ENCODE peak calls at places on chromosomes 1 and 21, in six cellular contexts. One of them, this sample, is unnamed.

GRCh38 chr1:167489581-167490340 is 28.6 kb downstream of the CD247 start:
- DNase-seq in heart left ventricle: no peak
- DNase-seq in CD4-positive, CD25-positive, alpha-beta regulatory T cell: peak; percentile 46
- DNase-seq in AG04450: no peak
- DNase-seq in fibroblast of lung: no peak
- DNase-seq in CD4-positive, alpha-beta T cell: no peak
- DNase-seq in this sample: no peak

GRCh38 chr21:44844256-44844655 is 26.4 kb upstream of the SUMO3 start:
- DNase-seq in fibroblast of lung: no peak
- DNase-seq in AG04450: no peak
- DNase-seq in CD4-positive, CD25-positive, alpha-beta regulatory T cell: no peak
- DNase-seq in CD4-positive, alpha-beta T cell: no peak
- DNase-seq in heart left ventricle: no peak
- DNase-seq in this sample: no peak

GRCh38 chr1:64073705-64074104 is 129.7 kb upstream of the UBE2U start:
- DNase-seq in fibroblast of lung: peak; percentile 49
- DNase-seq in CD4-positive, alpha-beta T cell: no peak
- DNase-seq in AG04450: no peak
- DNase-seq in CD4-positive, CD25-positive, alpha-beta regulatory T cell: no peak
- DNase-seq in heart left ventricle: peak; percentile 37
- DNase-seq in this sample: no peak

GRCh38 chr1:182608850-182609610 is 4.8 kb upstream of the RGS16 start:
- DNase-seq in AG04450: no peak
- DNase-seq in heart left ventricle: no peak
- DNase-seq in CD4-positive, alpha-beta T cell: no peak
- DNase-seq in CD4-positive, CD25-positive, alpha-beta regulatory T cell: no peak
- DNase-seq in fibroblast of lung: no peak
- DNase-seq in this sample: no peak

GRCh38 chr1:209825591-209826433 is 2.0 kb upstream of the UTP25 start:
- DNase-seq in fibroblast of lung: no peak
- DNase-seq in heart left ventricle: no peak
- DNase-seq in CD4-positive, CD25-positive, alpha-beta regulatory T cell: no peak
- DNase-seq in CD4-positive, alpha-beta T cell: no peak
- DNase-seq in AG04450: no peak
- DNase-seq in this sample: no peak

GRCh38 chr1:216670118-216670870 is 52.9 kb downstream of the ESRRG start:
- DNase-seq in CD4-positive, alpha-beta T cell: no peak
- DNase-seq in heart left ventricle: no peak
- DNase-seq in CD4-positive, CD25-positive, alpha-beta regulatory T cell: no peak
- DNase-seq in AG04450: no peak
- DNase-seq in fibroblast of lung: peak; percentile 77
- DNase-seq in this sample: no peak

GRCh38 chr21:38365521-38365920 is 108.7 kb downstream of the KCNJ15 start:
- DNase-seq in fibroblast of lung: no peak
- DNase-seq in AG04450: no peak
- DNase-seq in CD4-positive, alpha-beta T cell: no peak
- DNase-seq in CD4-positive, CD25-positive, alpha-beta regulatory T cell: no peak
- DNase-seq in heart left ventricle: no peak
- DNase-seq in this sample: no peak

GRCh38 chr1:8094481-8095241 is 68.6 kb upstream of the ERRFI1 start:
- DNase-seq in heart left ventricle: no peak
- DNase-seq in CD4-positive, CD25-positive, alpha-beta regulatory T cell: no peak
- DNase-seq in AG04450: no peak
- DNase-seq in CD4-positive, alpha-beta T cell: no peak
- DNase-seq in fibroblast of lung: peak; percentile 90
- DNase-seq in this sample: no peak

GRCh38 chr1:99705385-99705784 is 59.5 kb downstream of the PALMD start:
- DNase-seq in AG04450: no peak
- DNase-seq in heart left ventricle: no peak
- DNase-seq in fibroblast of lung: no peak
- DNase-seq in CD4-positive, alpha-beta T cell: no peak
- DNase-seq in CD4-positive, CD25-positive, alpha-beta regulatory T cell: no peak
- DNase-seq in this sample: no peak

GRCh38 chr1:209743145-209743482 is 12.7 kb upstream of the TRAF3IP3 start:
- DNase-seq in heart left ventricle: peak; percentile 70
- DNase-seq in fibroblast of lung: peak; percentile 93
- DNase-seq in CD4-positive, alpha-beta T cell: no peak
- DNase-seq in CD4-positive, CD25-positive, alpha-beta regulatory T cell: no peak
- DNase-seq in AG04450: peak; percentile 54
- DNase-seq in this sample: no peak

GRCh38 chr1:171055966-171056643 is 34.6 kb upstream of the FMO3 start:
- DNase-seq in fibroblast of lung: no peak
- DNase-seq in CD4-positive, alpha-beta T cell: no peak
- DNase-seq in heart left ventricle: no peak
- DNase-seq in CD4-positive, CD25-positive, alpha-beta regulatory T cell: no peak
- DNase-seq in AG04450: no peak
- DNase-seq in this sample: no peak

GRCh38 chr1:58401991-58402390 is 144.5 kb downstream of the OMA1 start:
- DNase-seq in AG04450: no peak
- DNase-seq in CD4-positive, alpha-beta T cell: no peak
- DNase-seq in heart left ventricle: peak; percentile 33
- DNase-seq in fibroblast of lung: peak; percentile 6
- DNase-seq in CD4-positive, CD25-positive, alpha-beta regulatory T cell: no peak
- DNase-seq in this sample: no peak

GRCh38 chr1:218430802-218431201 is 85.7 kb downstream of the TGFB2 start:
- DNase-seq in fibroblast of lung: peak; percentile 56
- DNase-seq in heart left ventricle: no peak
- DNase-seq in CD4-positive, alpha-beta T cell: no peak
- DNase-seq in CD4-positive, CD25-positive, alpha-beta regulatory T cell: no peak
- DNase-seq in AG04450: no peak
- DNase-seq in this sample: no peak

GRCh38 chr1:201456499-201457309 is 12.3 kb downstream of the PHLDA3 start:
- DNase-seq in fibroblast of lung: peak; percentile 97
- DNase-seq in CD4-positive, CD25-positive, alpha-beta regulatory T cell: no peak
- DNase-seq in heart left ventricle: peak; percentile 78
- DNase-seq in AG04450: peak; percentile 88
- DNase-seq in CD4-positive, alpha-beta T cell: no peak
- DNase-seq in this sample: peak; percentile 33

GRCh38 chr1:21573971-21574458 is 64.8 kb downstream of the ALPL start:
- DNase-seq in AG04450: no peak
- DNase-seq in heart left ventricle: peak; percentile 92
- DNase-seq in CD4-positive, alpha-beta T cell: no peak
- DNase-seq in CD4-positive, CD25-positive, alpha-beta regulatory T cell: no peak
- DNase-seq in fibroblast of lung: peak; percentile 72
- DNase-seq in this sample: peak; percentile 32

GRCh38 chr1:21586926-21587601 is 77.8 kb downstream of the ALPL start:
- DNase-seq in AG04450: peak; percentile 44
- DNase-seq in CD4-positive, alpha-beta T cell: no peak
- DNase-seq in heart left ventricle: peak; percentile 36
- DNase-seq in fibroblast of lung: peak; percentile 72
- DNase-seq in CD4-positive, CD25-positive, alpha-beta regulatory T cell: no peak
- DNase-seq in this sample: no peak

DNA sequence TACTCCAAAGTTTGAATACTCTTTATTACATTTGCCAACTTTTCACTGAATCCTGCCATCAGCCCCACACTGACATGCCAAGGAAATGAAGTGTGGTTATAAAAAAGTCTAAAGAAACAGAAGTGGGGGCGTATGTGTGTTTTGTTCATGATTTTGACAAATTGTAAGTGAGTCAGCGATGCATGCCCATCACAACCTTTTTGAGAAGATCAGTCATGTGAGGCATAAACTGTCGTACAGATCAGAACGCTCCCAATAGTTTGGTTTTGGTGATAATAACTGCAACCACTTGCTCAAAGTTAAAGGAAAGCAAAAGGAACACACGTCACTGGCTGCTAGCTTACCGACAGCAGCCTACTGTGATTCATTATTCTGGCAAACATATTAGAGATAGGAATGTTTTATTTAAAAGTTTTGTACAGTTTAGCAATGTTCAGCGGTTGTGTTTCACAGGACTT is 95.6 kb downstream of the RGS2 start:
- DNase-seq in fibroblast of lung: peak; percentile 96
- DNase-seq in heart left ventricle: no peak
- DNase-seq in AG04450: peak; percentile 64
- DNase-seq in CD4-positive, CD25-positive, alpha-beta regulatory T cell: no peak
- DNase-seq in CD4-positive, alpha-beta T cell: no peak
- DNase-seq in this sample: no peak
- H3K27ac ChIP-seq in fibroblast of lung: peak overlapping the region; percentile 59
- H3K27ac ChIP-seq in heart left ventricle: peak overlapping the region; percentile 68
- H3K27ac ChIP-seq in AG04450: no peak overlapping the region
- H3K27ac ChIP-seq in CD4-positive, CD25-positive, alpha-beta regulatory T cell: no peak overlapping the region
- H3K27ac ChIP-seq in CD4-positive, alpha-beta T cell: no peak overlapping the region
- H3K27ac ChIP-seq in this sample: no peak overlapping the region

DNA sequence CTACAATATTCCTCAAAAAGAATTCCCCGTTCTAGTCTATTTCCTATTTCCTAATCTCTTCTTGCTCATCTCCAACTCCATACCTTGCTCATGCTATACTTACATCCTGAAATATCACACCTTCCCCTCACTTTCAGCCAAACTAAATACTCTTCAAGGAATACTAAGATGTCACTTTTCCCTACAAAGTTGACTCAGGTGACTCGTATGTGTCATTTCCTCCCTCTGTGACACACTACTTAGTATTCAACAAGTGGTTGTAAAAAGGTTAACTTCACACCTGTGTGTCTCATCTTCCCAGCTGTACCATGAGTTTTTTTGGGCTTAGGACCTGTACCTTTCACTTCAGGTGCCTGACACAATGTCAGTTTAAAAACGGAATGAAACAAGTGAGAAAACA is 81.9 kb upstream of the LBR start:
- DNase-seq in fibroblast of lung: no peak
- DNase-seq in heart left ventricle: no peak
- DNase-seq in CD4-positive, CD25-positive, alpha-beta regulatory T cell: no peak
- DNase-seq in AG04450: no peak
- DNase-seq in CD4-positive, alpha-beta T cell: no peak
- DNase-seq in this sample: no peak
- H3K27ac ChIP-seq in fibroblast of lung: no peak overlapping the region
- H3K27ac ChIP-seq in heart left ventricle: peak overlapping the region; percentile 84
- H3K27ac ChIP-seq in CD4-positive, CD25-positive, alpha-beta regulatory T cell: no peak overlapping the region
- H3K27ac ChIP-seq in AG04450: no peak overlapping the region
- H3K27ac ChIP-seq in CD4-positive, alpha-beta T cell: no peak overlapping the region
- H3K27ac ChIP-seq in this sample: peak overlapping the region; percentile 89

GRCh38 chr1:152411846-152412245 is 2.2 kb downstream of the CRNN start:
- DNase-seq in fibroblast of lung: no peak
- DNase-seq in AG04450: no peak
- DNase-seq in heart left ventricle: no peak
- DNase-seq in CD4-positive, CD25-positive, alpha-beta regulatory T cell: no peak
- DNase-seq in CD4-positive, alpha-beta T cell: no peak
- DNase-seq in this sample: no peak
- H3K27ac ChIP-seq in fibroblast of lung: no peak overlapping the region
- H3K27ac ChIP-seq in AG04450: no peak overlapping the region
- H3K27ac ChIP-seq in heart left ventricle: no peak overlapping the region
- H3K27ac ChIP-seq in CD4-positive, CD25-positive, alpha-beta regulatory T cell: no peak overlapping the region
- H3K27ac ChIP-seq in CD4-positive, alpha-beta T cell: no peak overlapping the region
- H3K27ac ChIP-seq in this sample: no peak overlapping the region

GRCh38 chr1:116331523-116331922 is 41.5 kb upstream of the ATP1A1 start:
- DNase-seq in heart left ventricle: no peak
- DNase-seq in CD4-positive, alpha-beta T cell: no peak
- DNase-seq in fibroblast of lung: no peak
- DNase-seq in CD4-positive, CD25-positive, alpha-beta regulatory T cell: no peak
- DNase-seq in AG04450: no peak
- DNase-seq in this sample: no peak

GRCh38 chr1:116332461-116332860 is 40.6 kb upstream of the ATP1A1 start:
- DNase-seq in CD4-positive, alpha-beta T cell: no peak
- DNase-seq in AG04450: no peak
- DNase-seq in CD4-positive, CD25-positive, alpha-beta regulatory T cell: no peak
- DNase-seq in heart left ventricle: no peak
- DNase-seq in fibroblast of lung: no peak
- DNase-seq in this sample: no peak

GRCh38 chr1:116334868-116335649 is 38.0 kb upstream of the ATP1A1 start:
- DNase-seq in CD4-positive, CD25-positive, alpha-beta regulatory T cell: no peak
- DNase-seq in CD4-positive, alpha-beta T cell: no peak
- DNase-seq in AG04450: no peak
- DNase-seq in heart left ventricle: no peak
- DNase-seq in fibroblast of lung: no peak
- DNase-seq in this sample: no peak

GRCh38 chr1:116334015-116334547 is 39.0 kb upstream of the ATP1A1 start:
- DNase-seq in CD4-positive, alpha-beta T cell: no peak
- DNase-seq in fibroblast of lung: peak; percentile 75
- DNase-seq in heart left ventricle: peak; percentile 68
- DNase-seq in CD4-positive, CD25-positive, alpha-beta regulatory T cell: no peak
- DNase-seq in AG04450: peak; percentile 18
- DNase-seq in this sample: no peak

GRCh38 chr1:116333171-116334014 is 39.7 kb upstream of the ATP1A1 start:
- DNase-seq in CD4-positive, alpha-beta T cell: no peak
- DNase-seq in AG04450: no peak
- DNase-seq in fibroblast of lung: no peak
- DNase-seq in CD4-positive, CD25-positive, alpha-beta regulatory T cell: no peak
- DNase-seq in heart left ventricle: no peak
- DNase-seq in this sample: no peak
- H3K27ac ChIP-seq in CD4-positive, alpha-beta T cell: no peak overlapping the region
- H3K27ac ChIP-seq in AG04450: no peak overlapping the region
- H3K27ac ChIP-seq in fibroblast of lung: no peak overlapping the region
- H3K27ac ChIP-seq in CD4-positive, CD25-positive, alpha-beta regulatory T cell: no peak overlapping the region
- H3K27ac ChIP-seq in heart left ventricle: no peak overlapping the region
- H3K27ac ChIP-seq in this sample: no peak overlapping the region

GRCh38 chr1:6035265-6035664 is 10.4 kb upstream of the KCNAB2 start:
- DNase-seq in heart left ventricle: no peak
- DNase-seq in fibroblast of lung: no peak
- DNase-seq in CD4-positive, CD25-positive, alpha-beta regulatory T cell: no peak
- DNase-seq in AG04450: no peak
- DNase-seq in CD4-positive, alpha-beta T cell: no peak
- DNase-seq in this sample: no peak
- H3K27ac ChIP-seq in heart left ventricle: no peak overlapping the region
- H3K27ac ChIP-seq in fibroblast of lung: no peak overlapping the region
- H3K27ac ChIP-seq in CD4-positive, CD25-positive, alpha-beta regulatory T cell: peak overlapping the region; percentile 34
- H3K27ac ChIP-seq in AG04450: no peak overlapping the region
- H3K27ac ChIP-seq in CD4-positive, alpha-beta T cell: peak overlapping the region; percentile 1
- H3K27ac ChIP-seq in this sample: no peak overlapping the region

GRCh38 chr1:51488372-51489050 is 30.6 kb downstream of the EPS15 start:
- DNase-seq in CD4-positive, alpha-beta T cell: no peak
- DNase-seq in AG04450: no peak
- DNase-seq in CD4-positive, CD25-positive, alpha-beta regulatory T cell: no peak
- DNase-seq in fibroblast of lung: no peak
- DNase-seq in heart left ventricle: no peak
- DNase-seq in this sample: no peak
- H3K27ac ChIP-seq in CD4-positive, alpha-beta T cell: no peak overlapping the region
- H3K27ac ChIP-seq in AG04450: no peak overlapping the region
- H3K27ac ChIP-seq in CD4-positive, CD25-positive, alpha-beta regulatory T cell: no peak overlapping the region
- H3K27ac ChIP-seq in fibroblast of lung: no peak overlapping the region
- H3K27ac ChIP-seq in heart left ventricle: peak overlapping the region; percentile 13
- H3K27ac ChIP-seq in this sample: peak overlapping the region; percentile 19

DNA sequence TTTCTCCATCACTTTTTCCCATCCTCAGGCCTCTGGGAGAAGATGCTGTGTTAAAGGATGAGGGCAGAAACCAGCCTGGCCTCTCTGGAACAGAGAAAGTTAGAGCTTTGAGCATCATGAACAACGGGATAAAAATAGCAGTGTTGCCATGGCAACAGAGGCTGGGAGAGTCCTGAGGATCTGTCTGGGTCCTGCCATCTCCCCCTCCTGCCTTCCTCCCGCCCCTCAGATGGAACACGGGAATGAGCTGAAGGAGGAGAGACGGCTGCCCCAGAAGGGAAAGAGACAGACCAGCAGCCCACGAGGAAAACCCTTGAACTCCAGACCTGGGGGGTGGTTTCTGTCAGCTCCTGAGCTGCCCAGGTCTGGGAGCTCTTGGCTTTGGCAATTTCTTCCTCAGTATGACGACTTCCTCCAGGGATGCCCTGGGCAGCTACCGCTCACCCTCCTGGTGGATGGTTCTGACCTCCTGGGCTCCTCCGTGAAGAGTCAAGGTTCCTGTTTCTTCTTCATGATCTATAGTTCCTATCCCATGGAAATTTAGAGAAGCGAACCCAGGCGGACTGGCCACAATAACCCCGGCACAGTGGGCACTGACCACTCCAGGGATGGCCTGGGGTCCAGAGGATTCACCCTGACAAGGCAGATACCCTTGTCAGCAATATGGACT is 14.2 kb upstream of the LEMD1 start:
- DNase-seq in heart left ventricle: no peak
- DNase-seq in fibroblast of lung: no peak
- DNase-seq in CD4-positive, CD25-positive, alpha-beta regulatory T cell: no peak
- DNase-seq in AG04450: no peak
- DNase-seq in CD4-positive, alpha-beta T cell: no peak
- DNase-seq in this sample: no peak
- H3K27ac ChIP-seq in heart left ventricle: no peak overlapping the region
- H3K27ac ChIP-seq in fibroblast of lung: no peak overlapping the region
- H3K27ac ChIP-seq in CD4-positive, CD25-positive, alpha-beta regulatory T cell: no peak overlapping the region
- H3K27ac ChIP-seq in AG04450: no peak overlapping the region
- H3K27ac ChIP-seq in CD4-positive, alpha-beta T cell: no peak overlapping the region
- H3K27ac ChIP-seq in this sample: no peak overlapping the region

This sample was measured in substantia nigra.